ENCODE peak calls at places on chromosomes 4 and X, in nine cellular contexts. M is mammary epithelial cell, R is fibroblast of the aortic adventitia, A is Peyer's patch, V is fibroblast of mammary gland, Y is lower leg skin, K is spleen, O is right lobe of liver, U is tibial nerve. S is an unnamed sample.

GRCh38 chrX:46599051-46599560 is 25.5 kb downstream of the CHST7 start:
- DNase-seq in M (no peak), U (no peak), O (no peak), V (no peak), R (no peak), Y (peak; percentile 3), A (no peak), K (no peak), S (no peak)

GRCh38 chrX:153791104-153791852 is 2.9 kb downstream of the IDH3G start:
- DNase-seq in R (peak; percentile 3), A (no peak), K (no peak), M (no peak), Y (no peak), O (no peak), U (no peak), V (no peak), S (no peak)

GRCh38 chrX:18714910-18715309 is 7.5 kb downstream of the PPEF1 start:
- DNase-seq in Y (no peak), O (no peak), V (no peak), R (no peak), M (no peak), K (no peak), U (no peak), A (no peak), S (no peak)

GRCh38 chrX:136765957-136766356 is 14.8 kb downstream of the ARHGEF6 start:
- DNase-seq in K (no peak), R (no peak), A (no peak), U (no peak), M (no peak), Y (no peak), O (no peak), V (peak; percentile 14), S (no peak)

GRCh38 chr4:3079694-3080123 is 5.2 kb downstream of the HTT start:
- DNase-seq in K (peak; percentile 69), U (no peak), V (no peak), R (no peak), M (no peak), A (no peak), O (no peak), Y (peak; percentile 64), S (no peak)

GRCh38 chr4:133160853-133161252 is 11.8 kb downstream of the PCDH10 start:
- DNase-seq in A (no peak), K (no peak), Y (no peak), V (no peak), R (no peak), U (no peak), M (no peak), O (no peak), S (no peak)

GRCh38 chrX:9378980-9379696 is 85.7 kb upstream of the TBL1X start:
- DNase-seq in O (no peak), R (peak; percentile 17), Y (no peak), U (no peak), V (peak; percentile 75), K (no peak), M (peak; percentile 29), A (no peak), S (peak; percentile 35)

GRCh38 chrX:13685126-13685763 is 3.7 kb upstream of the RAB9A start:
- DNase-seq in K (no peak), V (peak; percentile 42), O (no peak), R (no peak), A (no peak), U (no peak), M (peak; percentile 71), Y (no peak), S (no peak)

GRCh38 chr4:136927172-136927571 is 605.1 kb downstream of the PCDH18 start:
- DNase-seq in O (no peak), A (no peak), R (peak; percentile 61), V (peak; percentile 79), M (peak; percentile 14), K (no peak), Y (no peak), U (no peak), S (peak; percentile 10)

GRCh38 chrX:67105758-67106116 is 438.1 kb upstream of the AR start:
- DNase-seq in K (no peak), O (no peak), M (no peak), A (no peak), R (no peak), U (no peak), Y (no peak), V (no peak), S (no peak)

GRCh38 chr4:153489856-153490558 is 23.8 kb downstream of the TMEM131L start:
- DNase-seq in Y (no peak), O (no peak), A (no peak), U (no peak), V (peak; percentile 44), M (no peak), R (peak; percentile 56), K (no peak), S (peak; percentile 44)

GRCh38 chr4:11606078-11606477 is 177.4 kb upstream of the HS3ST1 start:
- DNase-seq in M (peak; percentile 61), R (no peak), O (no peak), V (no peak), A (no peak), Y (no peak), U (no peak), K (no peak), S (no peak)

GRCh38 chrX:134603806-134604700 is 54.2 kb downstream of the PLAC1 start:
- DNase-seq in V (peak; percentile 95), R (peak; percentile 95), Y (no peak), A (no peak), K (no peak), M (peak; percentile 74), O (no peak), U (peak; percentile 14), S (peak; percentile 86)

GRCh38 chr4:142715727-142716126 is 130.4 kb downstream of the INPP4B start:
- DNase-seq in R (no peak), V (no peak), A (no peak), M (no peak), Y (no peak), U (no peak), K (no peak), O (no peak), S (no peak)

GRCh38 chrX:52923781-52924241 is 26.7 kb downstream of the FAM156B start:
- DNase-seq in U (no peak), M (peak; percentile 61), K (peak; percentile 70), Y (peak; percentile 71), O (no peak), V (peak; percentile 59), R (peak; percentile 66), A (peak; percentile 63), S (peak; percentile 56)

GRCh38 chr4:179941911-179942310 is 2301.3 kb upstream of the TENM3 start:
- DNase-seq in M (no peak), R (no peak), O (no peak), U (no peak), V (no peak), Y (no peak), A (no peak), K (no peak), S (no peak)

GRCh38 chr4:94304365-94304971 is 38.2 kb downstream of the HPGDS start:
- DNase-seq in O (no peak), R (peak; percentile 62), Y (no peak), M (peak; percentile 15), V (peak; percentile 45), U (peak; percentile 68), A (peak; percentile 50), K (no peak), S (peak; percentile 47)

GRCh38 chrX:49183701-49184281 is 2.4 kb downstream of the PRICKLE3 start:
- DNase-seq in V (no peak), A (no peak), O (no peak), U (no peak), K (peak; percentile 76), R (no peak), M (no peak), Y (no peak), S (no peak)

GRCh38 chrX:49186125-49187027 is at the start of gene PRICKLE3:
- DNase-seq in O (peak; percentile 91), Y (peak; percentile 95), R (peak; percentile 38), K (peak; percentile 96), V (peak; percentile 54), M (peak; percentile 60), U (peak; percentile 68), A (peak; percentile 94), S (peak; percentile 57)

GRCh38 chrX:49187028-49187394 is 838 bp upstream of the PRICKLE3 start:
- DNase-seq in M (no peak), A (no peak), R (no peak), O (no peak), V (no peak), K (peak; percentile 72), Y (no peak), U (no peak), S (no peak)

GRCh38 chrX:49185062-49185394 is 1.1 kb downstream of the PRICKLE3 start:
- DNase-seq in A (no peak), Y (no peak), K (no peak), O (no peak), R (no peak), M (no peak), U (no peak), V (no peak), S (no peak)

GRCh38 chrX:49184294-49185061 is 1.7 kb downstream of the PRICKLE3 start:
- DNase-seq in U (peak; percentile 89), R (peak; percentile 88), V (peak; percentile 86), O (no peak), K (peak; percentile 89), A (peak; percentile 94), M (peak; percentile 92), Y (peak; percentile 98), S (peak; percentile 78)
- H3K4me3 ChIP-seq in U (peak overlapping the region; percentile 39), R (peak overlapping the region; percentile 76), V (peak overlapping the region; percentile 69), O (no peak overlapping the region), K (peak overlapping the region; percentile 76), A (peak overlapping the region; percentile 60), M (peak overlapping the region; percentile 41), Y (no peak overlapping the region), S (peak overlapping the region; percentile 57)

GRCh38 chrX:106039920-106040319 is 1.4 kb upstream of the SERPINA7 start:
- DNase-seq in R (no peak), M (peak; percentile 17), Y (no peak), K (no peak), A (peak; percentile 43), O (no peak), U (no peak), V (peak; percentile 1), S (no peak)
- TF ChIP-seq CTCF in R (peak; percentile 25), M (peak; percentile 56), Y (no peak), K (no peak), A (no peak), O (peak; percentile 62), U (no peak), V (peak; percentile 29), S (peak; percentile 23)

DNA sequence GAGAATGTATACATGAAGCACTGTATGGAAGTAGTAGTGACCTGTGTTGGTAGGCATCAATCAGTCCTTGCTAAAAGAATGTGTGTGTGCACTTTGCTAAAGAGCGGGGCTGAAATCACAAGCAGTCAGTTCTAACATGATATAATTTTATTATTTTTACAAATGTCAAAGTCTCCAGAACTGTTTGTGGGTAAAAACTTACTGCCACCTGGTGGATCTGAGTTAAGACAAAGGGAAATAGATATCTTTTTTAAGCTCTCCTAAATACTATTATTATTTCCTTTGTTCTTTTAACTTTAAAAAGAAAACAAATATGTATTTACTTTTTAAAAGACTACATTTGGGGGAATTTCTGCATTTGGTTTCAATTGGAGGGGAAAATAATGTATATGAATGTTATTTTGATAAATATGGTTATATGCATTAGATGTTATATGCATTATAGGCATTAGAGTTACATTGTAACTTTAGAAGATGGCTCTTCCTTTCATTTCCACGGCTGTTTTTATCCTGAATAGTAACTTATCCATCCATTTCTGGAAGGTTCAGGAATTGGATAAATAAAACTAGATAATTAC is 7.8 kb upstream of the CLOCK start:
- DNase-seq in U (no peak), A (no peak), V (peak; percentile 74), R (peak; percentile 80), M (no peak), Y (no peak), O (no peak), K (no peak), S (peak; percentile 80)
- H3K4me3 ChIP-seq in U (no peak overlapping the region), A (no peak overlapping the region), V (no peak overlapping the region), R (no peak overlapping the region), M (no peak overlapping the region), Y (no peak overlapping the region), O (no peak overlapping the region), K (no peak overlapping the region), S (no peak overlapping the region)

GRCh38 chr4:7156273-7157139 is 35.8 kb upstream of the SORCS2 start:
- DNase-seq in A (peak; percentile 43), O (no peak), Y (no peak), V (peak; percentile 27), R (peak; percentile 48), U (peak; percentile 43), M (no peak), K (peak; percentile 53), S (peak; percentile 37)
- TF ChIP-seq CTCF in A (peak; percentile 38), O (peak; percentile 38), Y (no peak), V (peak; percentile 61), R (peak; percentile 88), U (peak; percentile 77), M (peak; percentile 75), K (peak; percentile 56), S (peak; percentile 64)